ENCODE peak calls at places on chromosomes 6 and 20, in nine cellular contexts. H is stimulated activated CD4-positive, alpha-beta T cell treated with anti-CD3 and anti-CD28 coated beads, Interleukin-12 subunit alpha, Interleukin-12 subunit beta, amount 100 ng/mL, for 4 hours; O is A549; J is neural progenitor cell; T is IMR-90; I is ovary; L is iPS-NIHi11; A is activated CD8-positive, alpha-beta memory T cell treated with anti-CD3 and anti-CD28 coated beads for 1 hour; D is GM23338. M is an unnamed sample.

GRCh38 chr6:38350882-38351281 is 288.8 kb downstream of the BTBD9 start:
- DNase-seq in L (no peak), D (peak), T (peak), A (no peak), J (peak), H (no peak), I (no peak), O (no peak), M (no peak)

GRCh38 chr6:90885611-90886056 is 298.8 kb upstream of the MAP3K7 start:
- DNase-seq in T (no peak), I (no peak), J (no peak), L (no peak), D (no peak), H (no peak), A (no peak), O (no peak), M (no peak)

GRCh38 chr6:119318176-119318575 is 31.4 kb downstream of the MAN1A1 start:
- DNase-seq in A (no peak), J (no peak), O (no peak), I (no peak), L (no peak), T (no peak), H (no peak), D (no peak), M (no peak)

GRCh38 chr6:161233986-161234620 is 39.8 kb downstream of the AGPAT4 start:
- DNase-seq in J (no peak), T (peak), I (peak), O (no peak), A (no peak), D (no peak), L (no peak), H (no peak), M (peak)

GRCh38 chr20:46674253-46675083 is 14.8 kb downstream of the TP53RK start:
- DNase-seq in I (no peak), L (peak), O (no peak), A (no peak), H (no peak), T (no peak), J (peak), D (no peak), M (no peak)

GRCh38 chr6:169073311-169073710 is 180.3 kb downstream of the THBS2 start:
- DNase-seq in I (no peak), T (peak), A (no peak), L (no peak), H (no peak), D (no peak), J (no peak), O (no peak), M (no peak)

GRCh38 chr20:16173044-16173443 is 400.2 kb downstream of the KIF16B start:
- DNase-seq in J (no peak), D (no peak), A (no peak), O (no peak), L (no peak), T (no peak), I (no peak), H (no peak), M (no peak)

GRCh38 chr20:13105071-13105470 is 96.3 kb downstream of the SPTLC3 start:
- DNase-seq in O (no peak), I (no peak), A (no peak), L (no peak), H (no peak), D (peak), J (peak), T (no peak), M (no peak)